ENCODE peak calls at places on chromosomes 6 and 20, in six cellular contexts. L is stimulated activated CD8-positive, alpha-beta memory T cell treated with anti-CD3 and anti-CD28 coated beads, Interleukin-15, amount 100 ng/mL, for 48 hours; J is NCI-H460; R is NCI-H2171 treated with DMSO at 0.1 percent for 48 hours; B is amniotic stem cell; V is trophoblast cell. M is an unnamed sample.

GRCh38 chr20:1934578-1935573 is 39.7 kb downstream of the SIRPA start:
- DNase-seq in J (peak), V (no peak), R (no peak), L (no peak), B (no peak), M (peak)

GRCh38 chr6:55892749-55893357 is 17.5 kb upstream of the BMP5 start:
- DNase-seq in R (no peak), V (no peak), L (no peak), J (no peak), B (no peak), M (no peak)

GRCh38 chr6:99092461-99092860 is 144.7 kb upstream of the FBXL4 start:
- DNase-seq in L (no peak), B (no peak), V (no peak), R (no peak), J (no peak), M (no peak)

GRCh38 chr6:142152731-142153130 is 5.7 kb downstream of the VTA1 start:
- DNase-seq in V (no peak), J (no peak), L (no peak), R (peak), B (peak), M (no peak)

GRCh38 chr6:168109171-168109570 is 30.2 kb upstream of the FRMD1 start:
- DNase-seq in L (no peak), J (no peak), B (no peak), R (no peak), V (no peak), M (no peak)

GRCh38 chr20:57902478-57902877 is 192.7 kb upstream of the PMEPA1 start:
- DNase-seq in L (no peak), V (no peak), R (no peak), J (no peak), B (no peak), M (peak)

GRCh38 chr20:63847374-63848002 is 13.8 kb upstream of the ABHD16B start:
- DNase-seq in R (no peak), V (no peak), B (no peak), L (no peak), J (no peak), M (no peak)

GRCh38 chr20:50586531-50587232 is 76.5 kb downstream of the PTPN1 start:
- DNase-seq in J (no peak), V (no peak), B (no peak), L (no peak), R (no peak), M (no peak)

GRCh38 chr20:31236953-31237352 is 20.5 kb upstream of the DEFB115 start:
- DNase-seq in B (no peak), J (no peak), R (no peak), V (no peak), L (no peak), M (no peak)

GRCh38 chr6:152984387-152984872 is 1.6 kb upstream of the FBXO5 start:
- DNase-seq in R (peak), B (no peak), L (no peak), V (no peak), J (no peak), M (no peak)

GRCh38 chr6:5809471-5809870 is 197.3 kb downstream of the NRN1 start:
- DNase-seq in R (no peak), V (no peak), J (no peak), L (no peak), B (no peak), M (no peak)

GRCh38 chr20:39083781-39084180 is 121.6 kb downstream of the DHX35 start:
- DNase-seq in V (no peak), R (no peak), B (no peak), J (no peak), L (no peak), M (no peak)

GRCh38 chr6:132527791-132528190 is 10.3 kb upstream of the TAAR9 start:
- DNase-seq in J (peak), V (no peak), R (peak), L (no peak), B (no peak), M (peak)

GRCh38 chr6:31202259-31203166 is 32.0 kb upstream of the POU5F1 start:
- DNase-seq in J (no peak), R (no peak), B (no peak), L (no peak), V (no peak), M (no peak)

GRCh38 chr20:47672166-47672565 is 113.1 kb downstream of the SULF2 start:
- DNase-seq in R (no peak), L (no peak), V (no peak), J (no peak), B (no peak), M (no peak)

GRCh38 chr6:1686117-1687098 is 76.7 kb downstream of the FOXC1 start:
- DNase-seq in J (no peak), V (peak), B (peak), R (peak), L (no peak), M (no peak)

GRCh38 chr20:9609892-9610502 is 95.6 kb downstream of the LAMP5 start:
- DNase-seq in V (peak), B (peak), J (peak), L (peak), R (peak), M (peak)

GRCh38 chr6:106519460-106520394 is 109.6 kb downstream of the RTN4IP1 start:
- DNase-seq in L (peak), V (peak), R (no peak), J (no peak), B (peak), M (peak)

GRCh38 chr20:22963581-22963980 is 71.5 kb upstream of the SSTR4 start:
- DNase-seq in J (no peak), B (no peak), R (no peak), V (no peak), L (no peak), M (no peak)

GRCh38 chr20:9179193-9179802 is 110.4 kb downstream of the PLCB4 start:
- DNase-seq in V (no peak), B (no peak), R (peak), J (no peak), L (no peak), M (peak)